ENCODE peak calls at places on chromosomes 6 and 20, in five cellular contexts. A, C, V, K and T are unnamed samples.

GRCh38 chr6:20688710-20689500 is 154.6 kb downstream of the CDKAL1 start:
- DNase-seq in A (no peak), C (no peak), V (peak; percentile 24), K (no peak), T (no peak)

GRCh38 chr6:71011861-71012260 is 55.0 kb upstream of the B3GAT2 start:
- DNase-seq in A (no peak), C (no peak), V (no peak), K (no peak), T (no peak)

GRCh38 chr6:52503853-52504777 is 72.7 kb downstream of the TRAM2 start:
- DNase-seq in A (no peak), C (no peak), V (peak; percentile 97), K (no peak), T (peak; percentile 51)

GRCh38 chr6:49888742-49889431 is 22.6 kb upstream of the CRISP1 start:
- DNase-seq in A (no peak), C (no peak), V (no peak), K (no peak), T (no peak)

GRCh38 chr20:45545754-45546453 is 1.3 kb downstream of the EPPIN start:
- DNase-seq in A (no peak), C (no peak), V (no peak), K (no peak), T (no peak)

GRCh38 chr20:48284837-48285236 is 499.6 kb upstream of the SULF2 start:
- DNase-seq in A (no peak), C (no peak), V (no peak), K (no peak), T (no peak)

GRCh38 chr6:107786709-107787588 is 37.2 kb downstream of the SCML4 start:
- DNase-seq in A (peak; percentile 32), C (peak; percentile 36), V (no peak), K (no peak), T (no peak)

GRCh38 chr20:24403410-24403809 is 66.0 kb upstream of the SYNDIG1 start:
- DNase-seq in A (no peak), C (no peak), V (no peak), K (no peak), T (no peak)

GRCh38 chr6:170271771-170272314 is 19.0 kb downstream of the DLL1 start:
- DNase-seq in A (peak; percentile 59), C (peak; percentile 61), V (no peak), K (peak; percentile 48), T (no peak)

GRCh38 chr20:21124190-21124589 is 1.7 kb upstream of the KIZ start:
- DNase-seq in A (no peak), C (no peak), V (no peak), K (no peak), T (no peak)

GRCh38 chr6:1164600-1164999 is 147.3 kb upstream of the FOXQ1 start:
- DNase-seq in A (no peak), C (no peak), V (no peak), K (no peak), T (no peak)

GRCh38 chr6:130946076-130946475 is 117.0 kb downstream of the EPB41L2 start:
- DNase-seq in A (no peak), C (no peak), V (no peak), K (no peak), T (no peak)

GRCh38 chr6:9581155-9581554 is 833.7 kb downstream of the TFAP2A start:
- DNase-seq in A (no peak), C (no peak), V (no peak), K (no peak), T (no peak)

GRCh38 chr20:52224920-52225319 is 33.3 kb upstream of the ZFP64 start:
- DNase-seq in A (no peak), C (no peak), V (no peak), K (no peak), T (no peak)

GRCh38 chr6:14573267-14573666 is 455.7 kb downstream of the CD83 start:
- DNase-seq in A (no peak), C (no peak), V (no peak), K (no peak), T (no peak)